ENCODE peak calls at places on chromosomes 7 and 10, in seven cellular contexts. E is GM03348, O is DMS 273 treated with DMSO at 0.1 percent for 48 hours, R is skeletal muscle cell, L is left kidney, H is foreskin fibroblast, Z is fibroblast of lung. N is an unnamed sample.

GRCh38 chr7:150514748-150515222 is at the start of gene GIMAP7:
- DNase-seq in R (no peak), Z (no peak), H (no peak), L (no peak), E (no peak), O (no peak), N (no peak)

GRCh38 chr7:143013473-143013872 is 13.5 kb downstream of the OR9A2 start:
- DNase-seq in O (no peak), H (peak; percentile 54), R (peak; percentile 54), E (peak; percentile 11), Z (no peak), L (no peak), N (no peak)

GRCh38 chr10:44704616-44705015 is 206.5 kb upstream of the TMEM72 start:
- DNase-seq in O (no peak), R (no peak), Z (no peak), H (no peak), E (no peak), L (no peak), N (no peak)

GRCh38 chr10:34814228-34815173 is 595 bp downstream of the PARD3 start:
- DNase-seq in R (no peak), L (peak; percentile 86), O (no peak), Z (peak; percentile 43), H (peak; percentile 67), E (peak; percentile 85), N (peak; percentile 66)

GRCh38 chr7:24924375-24924774 is 55.6 kb downstream of the OSBPL3 start:
- DNase-seq in H (no peak), O (no peak), R (no peak), L (no peak), Z (no peak), E (no peak), N (no peak)

GRCh38 chr10:71635251-71635866 is 84.2 kb downstream of the C10orf105 start:
- DNase-seq in H (no peak), L (no peak), O (no peak), R (no peak), Z (no peak), E (no peak), N (no peak)

GRCh38 chr7:46034056-46034768 is 113.1 kb upstream of the IGFBP3 start:
- DNase-seq in R (no peak), E (peak; percentile 75), L (no peak), H (peak; percentile 55), O (no peak), Z (peak; percentile 67), N (peak; percentile 73)

GRCh38 chr7:159094030-159094740 is 50.5 kb downstream of the VIPR2 start:
- DNase-seq in E (no peak), L (no peak), O (no peak), R (no peak), H (no peak), Z (no peak), N (no peak)